ENCODE peak calls at places on chromosome 9, in six cellular contexts. X, R, J, Q, W and D are unnamed samples.

GRCh38 chr9:34332370-34332964 is 3.1 kb downstream of the NUDT2 start:
- DNase-seq in J (no peak), R (no peak), Q (peak), X (peak), W (peak), D (no peak)

GRCh38 chr9:11749396-11749795 is 943.8 kb upstream of the TYRP1 start:
- DNase-seq in W (no peak), X (no peak), R (no peak), J (no peak), Q (no peak), D (no peak)

GRCh38 chr9:129889936-129890717 is 54.9 kb downstream of the USP20 start:
- DNase-seq in W (no peak), R (no peak), Q (no peak), J (no peak), X (no peak), D (no peak)

GRCh38 chr9:84394036-84394435 is 53.5 kb upstream of the SLC28A3 start:
- DNase-seq in W (no peak), J (no peak), Q (no peak), R (no peak), X (no peak), D (no peak)

GRCh38 chr9:132637351-132637750 is 32.4 kb downstream of the DDX31 start:
- DNase-seq in X (no peak), J (no peak), W (no peak), R (no peak), Q (no peak), D (peak)

GRCh38 chr9:34084562-34084961 is 35.9 kb upstream of the UBAP2 start:
- DNase-seq in W (no peak), X (no peak), J (no peak), R (peak), Q (peak), D (no peak)

GRCh38 chr9:32579706-32580331 is 6.9 kb upstream of the NDUFB6 start:
- DNase-seq in R (peak), W (peak), Q (peak), X (peak), J (peak), D (peak)

GRCh38 chr9:133103987-133104505 is 17.0 kb downstream of the RALGDS start:
- DNase-seq in J (no peak), X (no peak), W (peak), Q (no peak), R (no peak), D (no peak)

GRCh38 chr9:127199001-127199791 is 65.4 kb upstream of the GARNL3 start:
- DNase-seq in R (peak), W (peak), Q (peak), X (peak), J (peak), D (peak)

GRCh38 chr9:27273186-27273585 is 23.8 kb downstream of the EQTN start:
- DNase-seq in X (no peak), Q (no peak), J (no peak), R (no peak), W (no peak), D (no peak)

GRCh38 chr9:18605763-18606162 is 131.8 kb downstream of the ADAMTSL1 start:
- DNase-seq in R (peak), J (no peak), W (no peak), X (no peak), Q (peak), D (no peak)

GRCh38 chr9:87801013-87801412 is 75.1 kb downstream of the CTSL start:
- DNase-seq in W (no peak), Q (no peak), X (no peak), R (no peak), J (no peak), D (no peak)

GRCh38 chr9:77440057-77440456 is 208.1 kb downstream of the GNA14 start:
- DNase-seq in X (peak), J (no peak), W (peak), R (no peak), Q (peak), D (peak)

GRCh38 chr9:38486056-38486455 is 61.8 kb upstream of the IGFBPL1 start:
- DNase-seq in X (no peak), W (no peak), R (no peak), J (no peak), Q (peak), D (no peak)

GRCh38 chr9:98563997-98564396 is 144.7 kb downstream of the GABBR2 start:
- DNase-seq in Q (no peak), W (no peak), J (no peak), X (no peak), R (no peak), D (no peak)

GRCh38 chr9:83340451-83340850 is 197.8 kb downstream of the FRMD3 start:
- DNase-seq in J (no peak), X (no peak), R (no peak), W (no peak), Q (peak), D (no peak)